ENCODE peak calls at places on chromosomes 2 and 18, in ten cellular contexts. One of them, this sample, is unnamed.

GRCh38 chr2:8119782-8120551 is 561.9 kb upstream of the ID2 start:
- DNase-seq in right cardiac atrium: no peak
- DNase-seq in HCT116: no peak
- DNase-seq in spleen: no peak
- DNase-seq in OCI-LY7: no peak
- DNase-seq in ovary: no peak
- DNase-seq in MM.1S: no peak
- DNase-seq in uterus: no peak
- DNase-seq in hepatocyte: peak; percentile 71
- DNase-seq in IMR-90: peak; percentile 73
- DNase-seq in this sample: no peak

GRCh38 chr18:46388295-46388694 is 268.7 kb downstream of the LOXHD1 start:
- DNase-seq in ovary: no peak
- DNase-seq in MM.1S: no peak
- DNase-seq in HCT116: no peak
- DNase-seq in uterus: no peak
- DNase-seq in OCI-LY7: no peak
- DNase-seq in right cardiac atrium: no peak
- DNase-seq in spleen: no peak
- DNase-seq in IMR-90: no peak
- DNase-seq in hepatocyte: no peak
- DNase-seq in this sample: no peak

GRCh38 chr2:53515435-53516332 is 251.9 kb upstream of the CHAC2 start:
- DNase-seq in uterus: no peak
- DNase-seq in HCT116: no peak
- DNase-seq in right cardiac atrium: no peak
- DNase-seq in IMR-90: peak; percentile 20
- DNase-seq in spleen: no peak
- DNase-seq in ovary: no peak
- DNase-seq in hepatocyte: no peak
- DNase-seq in MM.1S: no peak
- DNase-seq in OCI-LY7: no peak
- DNase-seq in this sample: no peak

GRCh38 chr18:7908686-7909299 is 341.7 kb downstream of the PTPRM start:
- DNase-seq in OCI-LY7: no peak
- DNase-seq in hepatocyte: no peak
- DNase-seq in HCT116: no peak
- DNase-seq in IMR-90: no peak
- DNase-seq in uterus: no peak
- DNase-seq in ovary: no peak
- DNase-seq in MM.1S: no peak
- DNase-seq in right cardiac atrium: no peak
- DNase-seq in spleen: no peak
- DNase-seq in this sample: no peak

GRCh38 chr2:235981629-235982028 is 186.6 kb downstream of the GBX2 start:
- DNase-seq in MM.1S: no peak
- DNase-seq in right cardiac atrium: no peak
- DNase-seq in HCT116: no peak
- DNase-seq in IMR-90: no peak
- DNase-seq in hepatocyte: no peak
- DNase-seq in ovary: no peak
- DNase-seq in spleen: peak; percentile 23
- DNase-seq in uterus: no peak
- DNase-seq in OCI-LY7: no peak
- DNase-seq in this sample: no peak

GRCh38 chr2:152047826-152048476 is 50.9 kb downstream of the CACNB4 start:
- DNase-seq in MM.1S: no peak
- DNase-seq in hepatocyte: no peak
- DNase-seq in OCI-LY7: peak; percentile 34
- DNase-seq in spleen: no peak
- DNase-seq in IMR-90: no peak
- DNase-seq in HCT116: no peak
- DNase-seq in right cardiac atrium: no peak
- DNase-seq in uterus: no peak
- DNase-seq in ovary: no peak
- DNase-seq in this sample: no peak

GRCh38 chr2:111905990-111906735 is 7.8 kb downstream of the MERTK start:
- DNase-seq in OCI-LY7: peak; percentile 57
- DNase-seq in spleen: no peak
- DNase-seq in right cardiac atrium: no peak
- DNase-seq in hepatocyte: no peak
- DNase-seq in ovary: no peak
- DNase-seq in MM.1S: peak; percentile 55
- DNase-seq in IMR-90: no peak
- DNase-seq in HCT116: no peak
- DNase-seq in uterus: peak; percentile 25
- DNase-seq in this sample: no peak

GRCh38 chr2:226423498-226423960 is 376.1 kb downstream of the IRS1 start:
- DNase-seq in OCI-LY7: no peak
- DNase-seq in IMR-90: peak; percentile 51
- DNase-seq in MM.1S: peak; percentile 88
- DNase-seq in right cardiac atrium: no peak
- DNase-seq in HCT116: no peak
- DNase-seq in spleen: peak; percentile 83
- DNase-seq in hepatocyte: no peak
- DNase-seq in uterus: peak; percentile 21
- DNase-seq in ovary: peak; percentile 18
- DNase-seq in this sample: no peak

GRCh38 chr2:72134997-72135800 is 12.5 kb downstream of the CYP26B1 start:
- DNase-seq in spleen: peak; percentile 65
- DNase-seq in OCI-LY7: no peak
- DNase-seq in IMR-90: no peak
- DNase-seq in MM.1S: no peak
- DNase-seq in HCT116: no peak
- DNase-seq in uterus: no peak
- DNase-seq in hepatocyte: no peak
- DNase-seq in ovary: peak; percentile 5
- DNase-seq in right cardiac atrium: no peak
- DNase-seq in this sample: peak; percentile 40

GRCh38 chr18:56890632-56891031 is 239.5 kb downstream of the WDR7 start:
- DNase-seq in hepatocyte: peak; percentile 30
- DNase-seq in right cardiac atrium: no peak
- DNase-seq in spleen: no peak
- DNase-seq in OCI-LY7: no peak
- DNase-seq in HCT116: no peak
- DNase-seq in MM.1S: no peak
- DNase-seq in IMR-90: peak; percentile 96
- DNase-seq in uterus: no peak
- DNase-seq in ovary: no peak
- DNase-seq in this sample: no peak

GRCh38 chr2:70897977-70898226 is 37.8 kb upstream of the ATP6V1B1 start:
- DNase-seq in uterus: no peak
- DNase-seq in HCT116: no peak
- DNase-seq in ovary: no peak
- DNase-seq in OCI-LY7: no peak
- DNase-seq in spleen: no peak
- DNase-seq in right cardiac atrium: no peak
- DNase-seq in IMR-90: no peak
- DNase-seq in hepatocyte: no peak
- DNase-seq in MM.1S: no peak
- DNase-seq in this sample: no peak

GRCh38 chr2:47056875-47057731 is 98.0 kb downstream of the STPG4 start:
- DNase-seq in MM.1S: no peak
- DNase-seq in uterus: peak; percentile 57
- DNase-seq in IMR-90: no peak
- DNase-seq in HCT116: no peak
- DNase-seq in hepatocyte: no peak
- DNase-seq in spleen: no peak
- DNase-seq in OCI-LY7: no peak
- DNase-seq in right cardiac atrium: peak; percentile 66
- DNase-seq in ovary: peak; percentile 36
- DNase-seq in this sample: peak; percentile 54

GRCh38 chr2:47057732-47058012 is 97.4 kb downstream of the STPG4 start:
- DNase-seq in right cardiac atrium: no peak
- DNase-seq in uterus: no peak
- DNase-seq in HCT116: no peak
- DNase-seq in MM.1S: no peak
- DNase-seq in hepatocyte: no peak
- DNase-seq in OCI-LY7: no peak
- DNase-seq in IMR-90: no peak
- DNase-seq in ovary: no peak
- DNase-seq in spleen: no peak
- DNase-seq in this sample: no peak

GRCh38 chr2:47060652-47061170 is 94.4 kb downstream of the STPG4 start:
- DNase-seq in OCI-LY7: no peak
- DNase-seq in MM.1S: no peak
- DNase-seq in hepatocyte: no peak
- DNase-seq in HCT116: no peak
- DNase-seq in right cardiac atrium: no peak
- DNase-seq in IMR-90: no peak
- DNase-seq in uterus: no peak
- DNase-seq in spleen: no peak
- DNase-seq in ovary: no peak
- DNase-seq in this sample: no peak

GRCh38 chr2:47056374-47056773 is 98.7 kb downstream of the STPG4 start:
- DNase-seq in uterus: peak; percentile 49
- DNase-seq in OCI-LY7: no peak
- DNase-seq in MM.1S: no peak
- DNase-seq in hepatocyte: peak; percentile 45
- DNase-seq in HCT116: no peak
- DNase-seq in spleen: no peak
- DNase-seq in ovary: peak; percentile 67
- DNase-seq in IMR-90: peak; percentile 78
- DNase-seq in right cardiac atrium: no peak
- DNase-seq in this sample: no peak

DNA sequence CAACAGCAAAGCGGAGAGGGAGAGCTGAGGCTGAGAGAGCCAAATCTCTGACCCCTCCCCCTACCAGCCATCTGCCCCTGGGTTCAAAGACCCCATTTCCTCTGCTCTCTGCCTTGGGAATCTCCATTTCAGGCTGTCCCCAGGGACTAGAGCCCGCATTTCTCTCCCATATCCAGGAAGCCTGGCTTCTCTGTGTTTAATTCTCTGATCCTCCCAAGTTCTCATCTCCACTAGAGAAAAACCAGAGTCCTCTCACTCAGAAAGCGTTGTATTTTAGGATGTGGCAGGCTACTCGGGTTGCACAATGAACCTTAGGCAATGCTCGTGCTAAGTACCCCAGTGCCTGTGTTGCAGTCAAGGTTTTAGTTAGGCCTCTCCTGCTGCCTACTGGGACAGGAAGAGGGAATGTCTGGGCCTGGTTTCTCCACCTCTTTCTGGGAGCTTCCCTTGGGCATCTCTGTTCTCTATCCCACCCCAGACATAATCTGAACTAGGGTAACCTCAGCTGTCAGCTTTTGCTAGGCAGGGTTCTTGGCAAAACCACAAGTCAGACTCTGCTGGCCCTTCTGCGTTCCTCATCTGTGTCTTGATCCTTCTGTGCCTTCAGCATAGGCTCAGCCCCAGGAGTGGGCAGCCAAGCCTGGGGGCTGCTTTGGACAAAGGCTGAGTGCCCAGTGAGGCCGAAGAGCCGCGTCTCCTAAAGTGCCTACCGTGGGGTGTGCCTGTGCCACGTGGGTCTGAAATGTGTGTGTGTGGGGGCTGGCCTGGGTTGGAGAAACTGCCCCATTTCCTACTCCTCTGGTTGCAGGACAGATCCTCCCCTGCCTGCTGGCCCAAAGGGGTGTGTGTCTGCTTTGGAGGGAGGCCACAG is 96.8 kb downstream of the STPG4 start:
- DNase-seq in spleen: no peak
- DNase-seq in MM.1S: no peak
- DNase-seq in ovary: no peak
- DNase-seq in right cardiac atrium: peak; percentile 64
- DNase-seq in hepatocyte: peak; percentile 66
- DNase-seq in HCT116: no peak
- DNase-seq in uterus: peak; percentile 84
- DNase-seq in OCI-LY7: no peak
- DNase-seq in IMR-90: peak; percentile 72
- DNase-seq in this sample: peak; percentile 77
- H3K4me1 ChIP-seq in spleen: peaks cover 70% of the 10 kb centered on the region
- H3K4me1 ChIP-seq in MM.1S: no peaks in the 10 kb centered on the region
- H3K4me1 ChIP-seq in ovary: peaks cover 33% of the 10 kb centered on the region
- H3K4me1 ChIP-seq in right cardiac atrium: peaks cover 19% of the 10 kb centered on the region
- H3K4me1 ChIP-seq in hepatocyte: peaks cover 28% of the 10 kb centered on the region
- H3K4me1 ChIP-seq in HCT116: no peaks in the 10 kb centered on the region
- H3K4me1 ChIP-seq in uterus: peaks cover 17% of the 10 kb centered on the region
- H3K4me1 ChIP-seq in OCI-LY7: no peaks in the 10 kb centered on the region
- H3K4me1 ChIP-seq in IMR-90: peaks cover 47% of the 10 kb centered on the region
- H3K4me1 ChIP-seq in this sample: peaks cover 81% of the 10 kb centered on the region

DNA sequence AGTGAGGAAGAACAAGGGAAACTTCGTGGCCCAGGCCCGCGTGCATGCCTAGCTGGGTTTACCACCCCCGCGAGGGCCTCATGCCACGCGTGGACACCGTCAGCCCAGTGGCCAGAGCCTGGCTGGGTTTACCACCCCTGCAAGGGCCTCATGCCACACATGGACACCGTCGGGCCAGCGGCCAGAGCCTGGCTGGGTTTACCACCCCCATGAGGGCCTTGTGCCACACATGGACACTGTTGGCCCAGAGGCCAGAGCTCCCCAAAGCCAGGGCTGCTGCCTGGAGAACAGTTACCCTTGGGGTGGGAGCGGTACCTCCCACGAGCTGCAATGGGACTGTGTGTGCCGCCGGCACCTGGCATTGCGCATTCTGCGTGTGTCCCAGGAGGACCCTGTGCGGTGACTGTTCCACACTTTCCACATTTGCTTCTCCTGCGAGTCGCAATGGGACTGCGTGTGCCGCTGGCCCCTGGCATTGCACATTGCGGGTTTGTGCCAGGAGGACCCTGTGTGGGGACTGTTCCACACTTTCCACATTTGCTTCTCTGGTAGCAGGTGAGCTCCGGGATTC is 105.6 kb upstream of the CTDP1 start:
- DNase-seq in hepatocyte: no peak
- DNase-seq in spleen: peak; percentile 60
- DNase-seq in OCI-LY7: no peak
- DNase-seq in right cardiac atrium: no peak
- DNase-seq in MM.1S: no peak
- DNase-seq in HCT116: no peak
- DNase-seq in ovary: peak; percentile 16
- DNase-seq in uterus: peak; percentile 9
- DNase-seq in IMR-90: no peak
- DNase-seq in this sample: no peak
- H3K4me1 ChIP-seq in hepatocyte: peaks cover 19% of the 10 kb centered on the region
- H3K4me1 ChIP-seq in spleen: peaks cover 44% of the 10 kb centered on the region
- H3K4me1 ChIP-seq in OCI-LY7: no peaks in the 10 kb centered on the region
- H3K4me1 ChIP-seq in right cardiac atrium: peaks cover 9% of the 10 kb centered on the region
- H3K4me1 ChIP-seq in MM.1S: no peaks in the 10 kb centered on the region
- H3K4me1 ChIP-seq in HCT116: peaks cover 24% of the 10 kb centered on the region
- H3K4me1 ChIP-seq in ovary: peaks cover 20% of the 10 kb centered on the region
- H3K4me1 ChIP-seq in uterus: peaks cover 10% of the 10 kb centered on the region
- H3K4me1 ChIP-seq in IMR-90: peaks cover 33% of the 10 kb centered on the region
- H3K4me1 ChIP-seq in this sample: peaks cover 13% of the 10 kb centered on the region

GRCh38 chr2:177256695-177257094 is 7.8 kb downstream of the NFE2L2 start:
- DNase-seq in MM.1S: no peak
- DNase-seq in right cardiac atrium: no peak
- DNase-seq in ovary: no peak
- DNase-seq in IMR-90: no peak
- DNase-seq in HCT116: no peak
- DNase-seq in hepatocyte: no peak
- DNase-seq in OCI-LY7: no peak
- DNase-seq in spleen: no peak
- DNase-seq in uterus: no peak
- DNase-seq in this sample: no peak
- H3K4me1 ChIP-seq in MM.1S: peaks cover 6% of the 10 kb centered on the region
- H3K4me1 ChIP-seq in right cardiac atrium: peaks cover 32% of the 10 kb centered on the region
- H3K4me1 ChIP-seq in ovary: peaks cover 37% of the 10 kb centered on the region
- H3K4me1 ChIP-seq in IMR-90: peaks cover 19% of the 10 kb centered on the region
- H3K4me1 ChIP-seq in HCT116: peaks cover 49% of the 10 kb centered on the region
- H3K4me1 ChIP-seq in hepatocyte: peaks cover 83% of the 10 kb centered on the region
- H3K4me1 ChIP-seq in OCI-LY7: peaks cover 16% of the 10 kb centered on the region
- H3K4me1 ChIP-seq in spleen: peaks cover 100% of the 10 kb centered on the region
- H3K4me1 ChIP-seq in uterus: peaks cover 18% of the 10 kb centered on the region
- H3K4me1 ChIP-seq in this sample: peaks cover 89% of the 10 kb centered on the region

GRCh38 chr2:174681983-174682577 is 82.2 kb downstream of the CHRNA1 start:
- DNase-seq in HCT116: no peak
- DNase-seq in uterus: peak; percentile 42
- DNase-seq in MM.1S: no peak
- DNase-seq in hepatocyte: peak; percentile 51
- DNase-seq in OCI-LY7: no peak
- DNase-seq in spleen: peak; percentile 92
- DNase-seq in ovary: peak; percentile 62
- DNase-seq in IMR-90: no peak
- DNase-seq in right cardiac atrium: peak; percentile 63
- DNase-seq in this sample: peak; percentile 69
- H3K4me1 ChIP-seq in HCT116: no peaks in the 10 kb centered on the region
- H3K4me1 ChIP-seq in uterus: peaks cover 3% of the 10 kb centered on the region
- H3K4me1 ChIP-seq in MM.1S: no peaks in the 10 kb centered on the region
- H3K4me1 ChIP-seq in hepatocyte: peaks cover 23% of the 10 kb centered on the region
- H3K4me1 ChIP-seq in OCI-LY7: no peaks in the 10 kb centered on the region
- H3K4me1 ChIP-seq in spleen: peaks cover 34% of the 10 kb centered on the region
- H3K4me1 ChIP-seq in ovary: peaks cover 1% of the 10 kb centered on the region
- H3K4me1 ChIP-seq in IMR-90: peaks cover 2% of the 10 kb centered on the region
- H3K4me1 ChIP-seq in right cardiac atrium: peaks cover 4% of the 10 kb centered on the region
- H3K4me1 ChIP-seq in this sample: no peaks in the 10 kb centered on the region